ENCODE peak calls at places on chromosomes 11 and 22, in seven cellular contexts. One of them, this sample, is unnamed.
A peak's percentile ranks its signal among the peaks of the same experiment; 100 is the strongest.

GRCh38 chr22:24146190-24146616 is 35.1 kb upstream of the SUSD2 start:
- DNase-seq in PC-3: peak; percentile 40
- DNase-seq in NB4: peak; percentile 95
- DNase-seq in lung: peak; percentile 82
- DNase-seq in B cell: peak; percentile 57
- DNase-seq in GM12865: peak; percentile 82
- DNase-seq in endothelial cell: peak; percentile 44
- DNase-seq in this sample: peak; percentile 83

GRCh38 chr11:1888811-1889526 is 2.7 kb downstream of the PRR33 start:
- DNase-seq in PC-3: no peak
- DNase-seq in NB4: peak; percentile 96
- DNase-seq in lung: no peak
- DNase-seq in B cell: no peak
- DNase-seq in GM12865: no peak
- DNase-seq in endothelial cell: no peak
- DNase-seq in this sample: no peak

GRCh38 chr22:19181786-19182471 is 3.4 kb upstream of the SLC25A1 start:
- DNase-seq in PC-3: no peak
- DNase-seq in NB4: peak; percentile 45
- DNase-seq in lung: no peak
- DNase-seq in B cell: no peak
- DNase-seq in GM12865: no peak
- DNase-seq in endothelial cell: no peak
- DNase-seq in this sample: no peak

GRCh38 chr11:128890543-128891409 is at the start of gene KCNJ5:
- DNase-seq in PC-3: peak; percentile 51
- DNase-seq in NB4: no peak
- DNase-seq in lung: no peak
- DNase-seq in B cell: no peak
- DNase-seq in GM12865: no peak
- DNase-seq in endothelial cell: peak; percentile 40
- DNase-seq in this sample: no peak

GRCh38 chr22:42446151-42446550 is 13.9 kb upstream of the NFAM1 start:
- DNase-seq in PC-3: no peak
- DNase-seq in NB4: no peak
- DNase-seq in lung: no peak
- DNase-seq in B cell: no peak
- DNase-seq in GM12865: no peak
- DNase-seq in endothelial cell: no peak
- DNase-seq in this sample: no peak

GRCh38 chr11:55707029-55707428 is 45.0 kb downstream of the OR4C6 start:
- DNase-seq in PC-3: peak; percentile 76
- DNase-seq in NB4: peak; percentile 58
- DNase-seq in lung: no peak
- DNase-seq in B cell: no peak
- DNase-seq in GM12865: peak; percentile 66
- DNase-seq in endothelial cell: no peak
- DNase-seq in this sample: peak; percentile 29

GRCh38 chr22:23256986-23257888 is 76.9 kb downstream of the BCR start:
- DNase-seq in PC-3: no peak
- DNase-seq in NB4: no peak
- DNase-seq in lung: no peak
- DNase-seq in B cell: no peak
- DNase-seq in GM12865: no peak
- DNase-seq in endothelial cell: no peak
- DNase-seq in this sample: no peak

GRCh38 chr11:101797335-101797734 is 117.5 kb upstream of the CEP126 start:
- DNase-seq in PC-3: peak; percentile 85
- DNase-seq in NB4: no peak
- DNase-seq in lung: no peak
- DNase-seq in B cell: no peak
- DNase-seq in GM12865: no peak
- DNase-seq in endothelial cell: no peak
- DNase-seq in this sample: no peak

GRCh38 chr22:29211066-29211841 is 5.6 kb downstream of the EMID1 start:
- DNase-seq in PC-3: no peak
- DNase-seq in NB4: no peak
- DNase-seq in lung: no peak
- DNase-seq in B cell: no peak
- DNase-seq in GM12865: no peak
- DNase-seq in endothelial cell: no peak
- DNase-seq in this sample: no peak

GRCh38 chr11:17298302-17298701 is 21.8 kb downstream of the NUCB2 start:
- DNase-seq in PC-3: no peak
- DNase-seq in NB4: no peak
- DNase-seq in lung: no peak
- DNase-seq in B cell: no peak
- DNase-seq in GM12865: peak; percentile 82
- DNase-seq in endothelial cell: no peak
- DNase-seq in this sample: peak; percentile 25

GRCh38 chr11:105911454-105911853 is 110.6 kb downstream of the MSANTD4 start:
- DNase-seq in PC-3: no peak
- DNase-seq in NB4: no peak
- DNase-seq in lung: no peak
- DNase-seq in B cell: no peak
- DNase-seq in GM12865: no peak
- DNase-seq in endothelial cell: no peak
- DNase-seq in this sample: no peak

GRCh38 chr22:50469377-50470305 is 5.2 kb downstream of the SBF1 start:
- DNase-seq in PC-3: peak; percentile 64
- DNase-seq in NB4: peak; percentile 99
- DNase-seq in lung: peak; percentile 58
- DNase-seq in B cell: peak; percentile 99
- DNase-seq in GM12865: peak; percentile 98
- DNase-seq in endothelial cell: no peak
- DNase-seq in this sample: peak; percentile 94

GRCh38 chr11:104095791-104096190 is 59.4 kb downstream of the DDI1 start:
- DNase-seq in PC-3: no peak
- DNase-seq in NB4: no peak
- DNase-seq in lung: no peak
- DNase-seq in B cell: no peak
- DNase-seq in GM12865: no peak
- DNase-seq in endothelial cell: no peak
- DNase-seq in this sample: no peak

GRCh38 chr22:38725900-38726655 is 20.3 kb downstream of the GTPBP1 start:
- DNase-seq in PC-3: no peak
- DNase-seq in NB4: no peak
- DNase-seq in lung: no peak
- DNase-seq in B cell: peak; percentile 19
- DNase-seq in GM12865: no peak
- DNase-seq in endothelial cell: no peak
- DNase-seq in this sample: no peak

GRCh38 chr11:47564933-47565339 is 463 bp upstream of the PTPMT1 start:
- DNase-seq in PC-3: no peak
- DNase-seq in NB4: no peak
- DNase-seq in lung: no peak
- DNase-seq in B cell: no peak
- DNase-seq in GM12865: no peak
- DNase-seq in endothelial cell: no peak
- DNase-seq in this sample: no peak

GRCh38 chr11:95231881-95232605 is 1.0 kb upstream of the SESN3 start:
- DNase-seq in PC-3: no peak
- DNase-seq in NB4: peak; percentile 85
- DNase-seq in lung: peak; percentile 64
- DNase-seq in B cell: peak; percentile 85
- DNase-seq in GM12865: peak; percentile 72
- DNase-seq in endothelial cell: peak; percentile 67
- DNase-seq in this sample: peak; percentile 47

GRCh38 chr11:65116370-65117205 is 913 bp downstream of the ZNHIT2 start:
- DNase-seq in PC-3: peak; percentile 57
- DNase-seq in NB4: peak; percentile 70
- DNase-seq in lung: no peak
- DNase-seq in B cell: no peak
- DNase-seq in GM12865: peak; percentile 74
- DNase-seq in endothelial cell: peak; percentile 34
- DNase-seq in this sample: peak; percentile 34

GRCh38 chr11:106950067-106950491 is 68.2 kb downstream of the GUCY1A2 start:
- DNase-seq in PC-3: no peak
- DNase-seq in NB4: no peak
- DNase-seq in lung: no peak
- DNase-seq in B cell: no peak
- DNase-seq in GM12865: no peak
- DNase-seq in endothelial cell: no peak
- DNase-seq in this sample: no peak

GRCh38 chr11:67644042-67644441 is 4.5 kb upstream of the TBX10 start:
- DNase-seq in PC-3: peak; percentile 39
- DNase-seq in NB4: peak; percentile 64
- DNase-seq in lung: no peak
- DNase-seq in B cell: peak; percentile 24
- DNase-seq in GM12865: no peak
- DNase-seq in endothelial cell: no peak
- DNase-seq in this sample: no peak

GRCh38 chr11:67644472-67645418 is 5.2 kb upstream of the TBX10 start:
- DNase-seq in PC-3: no peak
- DNase-seq in NB4: no peak
- DNase-seq in lung: no peak
- DNase-seq in B cell: peak; percentile 26
- DNase-seq in GM12865: no peak
- DNase-seq in endothelial cell: no peak
- DNase-seq in this sample: no peak

GRCh38 chr11:67647471-67647870 is 3.1 kb downstream of the ACY3 start:
- DNase-seq in PC-3: no peak
- DNase-seq in NB4: no peak
- DNase-seq in lung: no peak
- DNase-seq in B cell: no peak
- DNase-seq in GM12865: no peak
- DNase-seq in endothelial cell: no peak
- DNase-seq in this sample: no peak

GRCh38 chr11:67646535-67647336 is 3.8 kb downstream of the ACY3 start:
- DNase-seq in PC-3: no peak
- DNase-seq in NB4: peak; percentile 91
- DNase-seq in lung: no peak
- DNase-seq in B cell: peak; percentile 75
- DNase-seq in GM12865: peak; percentile 86
- DNase-seq in endothelial cell: no peak
- DNase-seq in this sample: peak; percentile 65

DNA sequence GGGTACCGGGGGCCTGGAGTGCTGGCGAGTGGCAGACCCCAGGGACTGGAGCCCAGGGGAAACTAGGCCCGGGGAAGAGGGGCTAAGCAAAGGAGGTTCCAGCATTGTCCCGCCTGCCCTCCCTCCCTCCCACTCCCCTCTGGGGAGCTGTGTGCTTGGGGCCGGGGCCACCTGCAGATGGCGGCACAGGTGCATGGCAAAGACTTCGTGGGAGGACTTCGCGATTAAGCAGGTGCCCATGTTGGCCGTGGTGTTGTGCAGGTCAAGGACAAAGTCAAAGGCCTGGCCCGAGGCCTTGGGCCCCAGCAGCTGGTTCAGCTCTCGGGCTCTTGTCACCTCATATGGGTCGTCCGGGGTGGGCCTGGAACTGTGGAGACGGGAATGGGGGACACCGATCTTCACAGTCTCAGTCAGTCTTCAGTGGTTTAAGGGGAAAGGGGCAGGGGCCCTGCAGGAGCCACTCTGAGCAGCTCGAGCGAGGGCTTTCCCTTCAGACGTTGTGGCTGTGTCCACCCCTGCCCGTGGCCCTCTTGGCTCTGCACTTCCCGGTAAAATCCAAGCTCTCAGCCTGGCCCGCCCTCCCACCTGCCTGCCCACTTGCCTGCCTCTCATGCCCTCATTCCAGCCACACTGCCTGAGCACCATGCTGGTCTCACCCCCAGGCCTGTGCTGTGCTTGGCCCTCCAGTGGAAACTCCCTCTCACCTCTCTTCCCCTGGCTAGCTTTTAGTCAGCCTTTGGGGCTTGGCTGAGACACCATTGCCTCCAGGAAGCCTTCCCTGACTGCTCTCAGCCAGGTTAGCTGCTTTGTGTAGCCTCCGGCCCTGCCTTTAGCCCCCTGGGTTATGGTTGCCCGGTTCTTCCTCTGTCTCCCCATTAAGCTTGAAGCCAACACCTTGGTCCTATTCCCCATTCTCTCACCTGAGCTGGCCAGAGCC is 4.7 kb downstream of the ACY3 start:
- DNase-seq in PC-3: no peak
- DNase-seq in NB4: peak; percentile 17
- DNase-seq in lung: no peak
- DNase-seq in B cell: no peak
- DNase-seq in GM12865: peak; percentile 44
- DNase-seq in endothelial cell: no peak
- DNase-seq in this sample: no peak
- TF ChIP-seq CTCF in PC-3: no peak
- TF ChIP-seq CTCF in NB4: no peak
- TF ChIP-seq CTCF in lung: no peak
- TF ChIP-seq CTCF in B cell: no peak
- TF ChIP-seq CTCF in GM12865: peak; percentile 22
- TF ChIP-seq CTCF in endothelial cell: no peak
- TF ChIP-seq CTCF in this sample: no peak

DNA sequence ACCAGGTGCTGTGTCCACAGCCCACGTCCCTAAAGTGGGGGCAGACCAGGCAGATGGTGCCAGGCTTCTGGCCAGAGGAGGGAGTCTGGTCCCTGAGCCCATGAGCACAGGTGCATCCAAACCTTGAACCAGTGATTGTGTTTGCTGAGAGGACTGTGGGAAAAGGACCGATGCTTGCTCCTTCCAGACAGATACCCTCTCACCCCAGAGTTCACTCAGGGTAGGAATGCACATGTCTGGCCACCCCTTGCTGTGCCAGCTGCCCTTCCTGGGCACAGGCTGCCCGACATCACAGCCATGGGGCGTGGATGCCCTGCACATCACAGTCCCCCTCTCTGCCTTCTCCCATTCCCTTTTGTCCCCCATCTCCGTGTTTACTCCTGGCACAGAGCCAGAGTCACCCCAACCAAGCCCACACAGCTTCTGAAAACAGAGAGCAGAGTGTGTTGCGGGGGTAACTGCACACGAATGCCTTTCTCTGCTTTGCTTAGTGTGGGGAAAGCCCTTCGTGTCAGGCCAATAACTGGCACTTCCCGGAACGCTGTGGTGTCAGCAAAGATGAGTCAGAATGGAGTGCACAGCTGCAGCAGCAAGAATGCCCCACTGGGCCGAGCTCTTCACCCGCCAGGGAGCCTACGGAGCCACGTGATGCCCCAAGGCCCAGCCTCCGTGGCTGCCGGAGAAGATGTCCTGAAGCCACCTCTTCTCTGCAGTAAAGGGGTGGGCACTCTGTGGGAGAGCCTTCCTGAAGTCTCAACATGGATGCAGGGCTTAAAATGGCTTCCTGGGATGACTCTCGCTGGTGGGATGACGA is 7.6 kb downstream of the CARS1 start:
- DNase-seq in PC-3: peak; percentile 86
- DNase-seq in NB4: peak; percentile 95
- DNase-seq in lung: peak; percentile 59
- DNase-seq in B cell: peak; percentile 89
- DNase-seq in GM12865: peak; percentile 94
- DNase-seq in endothelial cell: no peak
- DNase-seq in this sample: peak; percentile 91
- TF ChIP-seq CTCF in PC-3: peak; percentile 39
- TF ChIP-seq CTCF in NB4: peak; percentile 3
- TF ChIP-seq CTCF in lung: no peak
- TF ChIP-seq CTCF in B cell: no peak
- TF ChIP-seq CTCF in GM12865: peak; percentile 35
- TF ChIP-seq CTCF in endothelial cell: no peak
- TF ChIP-seq CTCF in this sample: peak; percentile 56

GRCh38 chr22:20583471-20583922 is 76.1 kb downstream of the MED15 start:
- DNase-seq in PC-3: peak; percentile 19
- DNase-seq in NB4: peak; percentile 33
- DNase-seq in lung: no peak
- DNase-seq in B cell: no peak
- DNase-seq in GM12865: no peak
- DNase-seq in endothelial cell: no peak
- DNase-seq in this sample: no peak
- TF ChIP-seq CTCF in PC-3: peak; percentile 48
- TF ChIP-seq CTCF in NB4: no peak
- TF ChIP-seq CTCF in lung: no peak
- TF ChIP-seq CTCF in B cell: no peak
- TF ChIP-seq CTCF in GM12865: no peak
- TF ChIP-seq CTCF in endothelial cell: no peak
- TF ChIP-seq CTCF in this sample: no peak

GRCh38 chr11:113540416-113541330 is 65.5 kb upstream of the DRD2 start:
- DNase-seq in PC-3: no peak
- DNase-seq in NB4: no peak
- DNase-seq in lung: no peak
- DNase-seq in B cell: no peak
- DNase-seq in GM12865: no peak
- DNase-seq in endothelial cell: no peak
- DNase-seq in this sample: no peak
- TF ChIP-seq CTCF in PC-3: peak; percentile 28
- TF ChIP-seq CTCF in NB4: no peak
- TF ChIP-seq CTCF in lung: no peak
- TF ChIP-seq CTCF in B cell: no peak
- TF ChIP-seq CTCF in GM12865: no peak
- TF ChIP-seq CTCF in endothelial cell: no peak
- TF ChIP-seq CTCF in this sample: no peak